ENCODE peak calls at places on chromosomes 6 and 20, in four cellular contexts. One of them, this sample, is unnamed. For H3K36me3, the result is how much of the 10 kb centered on the place peaks cover.

GRCh38 chr20:4490595-4491280 is 231.0 kb upstream of the PRND start:
- DNase-seq in transverse colon: no peak
- DNase-seq in SK-N-SH: no peak
- DNase-seq in H1: no peak
- DNase-seq in this sample: no peak

GRCh38 chr6:134363323-134364039 is 45.6 kb upstream of the SGK1 start:
- DNase-seq in transverse colon: no peak
- DNase-seq in SK-N-SH: no peak
- DNase-seq in H1: no peak
- DNase-seq in this sample: no peak

GRCh38 chr20:52047811-52048302 is 143.7 kb downstream of the ZFP64 start:
- DNase-seq in transverse colon: no peak
- DNase-seq in SK-N-SH: no peak
- DNase-seq in H1: no peak
- DNase-seq in this sample: no peak

GRCh38 chr20:60034231-60035110 is 76.2 kb downstream of the CDH26 start:
- DNase-seq in transverse colon: no peak
- DNase-seq in SK-N-SH: no peak
- DNase-seq in H1: no peak
- DNase-seq in this sample: no peak

GRCh38 chr20:18590163-18590562 is 2.3 kb downstream of the DTD1 start:
- DNase-seq in transverse colon: no peak
- DNase-seq in SK-N-SH: no peak
- DNase-seq in H1: no peak
- DNase-seq in this sample: no peak

GRCh38 chr6:38307730-38308129 is 332.0 kb downstream of the BTBD9 start:
- DNase-seq in transverse colon: no peak
- DNase-seq in SK-N-SH: peak
- DNase-seq in H1: no peak
- DNase-seq in this sample: no peak

GRCh38 chr20:2795451-2795850 is 5.0 kb downstream of the CPXM1 start:
- DNase-seq in transverse colon: no peak
- DNase-seq in SK-N-SH: no peak
- DNase-seq in H1: no peak
- DNase-seq in this sample: no peak

GRCh38 chr20:8066662-8067061 is 47.1 kb upstream of the TMX4 start:
- DNase-seq in transverse colon: no peak
- DNase-seq in SK-N-SH: no peak
- DNase-seq in H1: no peak
- DNase-seq in this sample: no peak

GRCh38 chr20:49037962-49038387 is 8.1 kb upstream of the CSE1L start:
- DNase-seq in transverse colon: no peak
- DNase-seq in SK-N-SH: no peak
- DNase-seq in H1: no peak
- DNase-seq in this sample: no peak

GRCh38 chr20:4617019-4617418 is 104.7 kb upstream of the PRND start:
- DNase-seq in transverse colon: no peak
- DNase-seq in SK-N-SH: no peak
- DNase-seq in H1: no peak
- DNase-seq in this sample: no peak

GRCh38 chr6:132746049-132746448 is 11.7 kb downstream of the VNN2 start:
- DNase-seq in transverse colon: no peak
- DNase-seq in SK-N-SH: no peak
- DNase-seq in H1: no peak
- DNase-seq in this sample: no peak

GRCh38 chr20:58715709-58716475 is 23.3 kb downstream of the NPEPL1 start:
- DNase-seq in transverse colon: no peak
- DNase-seq in SK-N-SH: peak
- DNase-seq in H1: no peak
- DNase-seq in this sample: peak

GRCh38 chr20:9440891-9441290 is 73.5 kb upstream of the LAMP5 start:
- DNase-seq in transverse colon: no peak
- DNase-seq in SK-N-SH: no peak
- DNase-seq in H1: no peak
- DNase-seq in this sample: no peak

GRCh38 chr6:45717715-45718114 is 297.9 kb downstream of the CLIC5 start:
- DNase-seq in transverse colon: no peak
- DNase-seq in SK-N-SH: no peak
- DNase-seq in H1: no peak
- DNase-seq in this sample: no peak

GRCh38 chr6:41494212-41495115 is 51.7 kb upstream of the FOXP4 start:
- DNase-seq in transverse colon: no peak
- DNase-seq in SK-N-SH: no peak
- DNase-seq in H1: no peak
- DNase-seq in this sample: no peak

GRCh38 chr6:132812756-132813172 is 1.6 kb upstream of the RPS12 start:
- DNase-seq in transverse colon: no peak
- DNase-seq in SK-N-SH: no peak
- DNase-seq in H1: no peak
- DNase-seq in this sample: no peak

GRCh38 chr6:112004397-112005341 is 49.2 kb upstream of the CCN6 start:
- DNase-seq in transverse colon: no peak
- DNase-seq in SK-N-SH: no peak
- DNase-seq in H1: no peak
- DNase-seq in this sample: peak

GRCh38 chr6:165818200-165818599 is 155.2 kb upstream of the PDE10A start:
- DNase-seq in transverse colon: no peak
- DNase-seq in SK-N-SH: no peak
- DNase-seq in H1: no peak
- DNase-seq in this sample: no peak

GRCh38 chr6:105429676-105430075 is 26.8 kb upstream of the PREP start:
- DNase-seq in transverse colon: no peak
- DNase-seq in SK-N-SH: no peak
- DNase-seq in H1: no peak
- DNase-seq in this sample: no peak

GRCh38 chr20:24468401-24469115 is 871 bp upstream of the SYNDIG1 start:
- DNase-seq in transverse colon: no peak
- DNase-seq in SK-N-SH: no peak
- DNase-seq in H1: no peak
- DNase-seq in this sample: no peak

GRCh38 chr20:11847827-11848226 is 69.9 kb upstream of the BTBD3 start:
- DNase-seq in transverse colon: peak
- DNase-seq in SK-N-SH: no peak
- DNase-seq in H1: no peak
- DNase-seq in this sample: no peak

GRCh38 chr20:54102543-54102942 is 32.1 kb upstream of the BCAS1 start:
- DNase-seq in transverse colon: no peak
- DNase-seq in SK-N-SH: no peak
- DNase-seq in H1: no peak
- DNase-seq in this sample: no peak

GRCh38 chr20:38260025-38260377 is 534 bp downstream of the KIAA1755 start:
- DNase-seq in transverse colon: no peak
- DNase-seq in SK-N-SH: peak
- DNase-seq in H1: no peak
- DNase-seq in this sample: no peak

GRCh38 chr6:21067521-21067920 is 526.0 kb upstream of the SOX4 start:
- DNase-seq in transverse colon: no peak
- DNase-seq in SK-N-SH: no peak
- DNase-seq in H1: no peak
- DNase-seq in this sample: no peak

GRCh38 chr20:33673411-33674293 is 576 bp downstream of the NECAB3 start:
- DNase-seq in transverse colon: no peak
- DNase-seq in SK-N-SH: peak
- DNase-seq in H1: no peak
- DNase-seq in this sample: peak

GRCh38 chr6:37974943-37975342 is 155.4 kb downstream of the ZFAND3 start:
- DNase-seq in transverse colon: no peak
- DNase-seq in SK-N-SH: no peak
- DNase-seq in H1: no peak
- DNase-seq in this sample: no peak

GRCh38 chr6:6701864-6702263 is 113.3 kb downstream of the LY86 start:
- DNase-seq in transverse colon: peak
- DNase-seq in SK-N-SH: no peak
- DNase-seq in H1: no peak
- DNase-seq in this sample: peak

GRCh38 chr20:2799688-2800589 is 488 bp downstream of the CPXM1 start:
- DNase-seq in transverse colon: no peak
- DNase-seq in SK-N-SH: peak
- DNase-seq in H1: no peak
- DNase-seq in this sample: no peak

GRCh38 chr20:50574108-50574507 is 63.9 kb downstream of the PTPN1 start:
- DNase-seq in transverse colon: no peak
- DNase-seq in SK-N-SH: no peak
- DNase-seq in H1: no peak
- DNase-seq in this sample: no peak

DNA sequence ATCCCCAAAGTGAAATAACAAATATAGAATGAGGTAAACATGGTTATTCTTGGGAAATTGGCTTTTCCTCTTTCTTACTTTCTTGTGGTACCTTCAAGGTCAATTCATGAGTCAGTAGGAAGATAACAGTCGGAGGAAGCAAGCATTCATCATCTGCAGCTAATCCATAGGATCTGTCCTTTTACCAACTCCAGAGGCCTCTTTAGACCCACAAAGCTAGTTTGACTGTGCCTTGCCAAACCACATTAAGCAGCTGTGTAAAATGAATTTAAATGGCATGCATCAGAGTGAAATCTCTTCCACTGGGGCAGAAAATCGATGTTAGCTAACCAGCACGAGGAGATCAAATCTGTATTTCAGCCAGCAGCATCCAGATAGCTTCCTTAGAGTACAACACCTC is 171.3 kb downstream of the TMEM242 start:
- DNase-seq in transverse colon: no peak
- DNase-seq in SK-N-SH: peak
- DNase-seq in H1: no peak
- DNase-seq in this sample: no peak
- H3K36me3 ChIP-seq in transverse colon: under half
- H3K36me3 ChIP-seq in SK-N-SH: under half
- H3K36me3 ChIP-seq in H1: under half
- H3K36me3 ChIP-seq in this sample: under half

GRCh38 chr6:108589244-108589730 is 28.6 kb downstream of the FOXO3 start:
- DNase-seq in transverse colon: peak
- DNase-seq in SK-N-SH: peak
- DNase-seq in H1: peak
- DNase-seq in this sample: peak
- TF ChIP-seq EP300 in transverse colon: peak
- TF ChIP-seq EP300 in SK-N-SH: no peak
- TF ChIP-seq EP300 in H1: no peak
- TF ChIP-seq EP300 in this sample: peak

DNA sequence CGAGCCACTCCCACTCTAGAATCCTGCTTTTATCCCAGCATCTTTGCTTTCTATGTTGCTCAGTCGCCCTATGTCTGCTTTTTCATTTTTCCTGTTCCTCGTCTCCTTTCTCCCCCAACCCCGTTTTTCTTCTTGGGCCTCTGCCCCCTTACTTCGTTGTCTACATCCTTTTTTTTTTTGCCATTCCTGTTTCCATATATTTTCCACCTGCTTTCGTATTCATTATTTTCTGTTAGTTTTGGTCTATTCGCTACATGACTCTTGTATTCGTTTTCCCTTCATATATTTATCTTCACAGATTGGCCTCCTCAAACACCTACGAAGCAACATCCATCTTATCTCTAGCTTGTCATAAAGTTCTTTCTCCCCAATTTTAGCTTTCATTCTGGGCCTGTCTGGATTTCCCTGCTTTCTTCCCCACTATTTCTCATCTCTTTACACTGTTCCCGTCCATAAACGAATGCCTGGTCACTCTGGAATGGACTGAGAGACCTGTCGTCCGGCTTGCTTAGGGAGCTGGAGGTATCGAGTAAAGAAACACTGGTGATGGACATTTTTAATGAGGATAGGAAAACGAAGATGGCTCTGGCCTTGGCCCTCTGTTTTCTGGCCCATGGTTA is 915 bp downstream of the PRRC2A start:
- DNase-seq in transverse colon: no peak
- DNase-seq in SK-N-SH: peak
- DNase-seq in H1: no peak
- DNase-seq in this sample: no peak
- H3K36me3 ChIP-seq in transverse colon: under half
- H3K36me3 ChIP-seq in SK-N-SH: under half
- H3K36me3 ChIP-seq in H1: under half
- H3K36me3 ChIP-seq in this sample: under half

DNA sequence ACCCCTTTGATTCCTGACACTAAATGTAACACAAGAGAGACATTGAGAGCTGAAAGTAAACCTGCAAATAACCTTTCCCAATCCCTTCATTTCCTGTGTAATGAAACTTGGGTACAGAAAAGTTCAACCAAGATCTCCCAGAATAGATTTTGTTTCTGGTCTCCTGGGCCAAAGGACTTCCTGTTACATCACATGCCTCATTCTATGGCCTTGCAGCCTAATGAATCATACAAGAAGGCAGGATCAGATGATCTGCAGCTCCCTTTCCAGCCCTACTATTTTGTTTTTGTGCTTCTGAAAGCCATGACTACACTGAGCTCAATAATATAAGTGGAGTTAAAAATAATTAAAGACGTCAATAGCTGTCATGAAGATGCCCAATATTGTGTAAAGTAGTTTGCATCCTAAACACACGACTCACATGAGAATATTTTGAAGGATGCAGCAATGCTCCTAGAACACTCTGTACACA is 73.4 kb upstream of the NOX3 start:
- DNase-seq in transverse colon: no peak
- DNase-seq in SK-N-SH: no peak
- DNase-seq in H1: no peak
- DNase-seq in this sample: no peak
- TF ChIP-seq EP300 in transverse colon: no peak
- TF ChIP-seq EP300 in SK-N-SH: no peak
- TF ChIP-seq EP300 in H1: no peak
- TF ChIP-seq EP300 in this sample: no peak

DNA sequence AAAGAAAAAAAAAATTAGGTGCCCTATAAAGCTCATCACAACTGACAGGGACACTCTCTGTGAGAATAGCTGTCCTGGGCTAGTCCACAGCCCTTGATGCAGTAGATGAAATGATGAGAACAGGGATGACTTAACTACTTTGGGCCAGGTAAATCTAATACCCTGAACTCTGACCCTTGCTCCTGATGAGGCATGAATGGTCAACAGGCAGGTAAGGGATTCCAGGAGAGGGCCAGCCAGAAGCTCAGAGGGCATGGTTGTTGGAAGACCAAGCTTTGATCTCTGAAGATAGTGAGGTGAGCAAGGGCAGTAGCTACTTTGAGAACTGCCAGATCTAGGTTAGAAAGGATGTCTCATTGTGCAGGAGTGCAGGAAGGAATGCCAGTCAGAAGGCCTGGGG is 15.6 kb downstream of the NSFL1C start:
- DNase-seq in transverse colon: no peak
- DNase-seq in SK-N-SH: no peak
- DNase-seq in H1: no peak
- DNase-seq in this sample: no peak
- H3K36me3 ChIP-seq in transverse colon: under half
- H3K36me3 ChIP-seq in SK-N-SH: half or more
- H3K36me3 ChIP-seq in H1: half or more
- H3K36me3 ChIP-seq in this sample: half or more

This sample was measured in sigmoid colon.